ENCODE peak calls at places on chromosomes 2 and 18, in four cellular contexts. One of them, this sample, is unnamed.

GRCh38 chr18:23154021-23154420 is 18.7 kb downstream of the CABLES1 start:
- DNase-seq in lower leg skin: no peak
- DNase-seq in 8988T: no peak
- DNase-seq in A549: no peak
- DNase-seq in this sample: no peak

GRCh38 chr18:42534313-42534712 is 579.3 kb downstream of the PIK3C3 start:
- DNase-seq in lower leg skin: no peak
- DNase-seq in 8988T: no peak
- DNase-seq in A549: no peak
- DNase-seq in this sample: no peak

GRCh38 chr2:77862120-77862519 is 339.9 kb upstream of the LRRTM4 start:
- DNase-seq in lower leg skin: no peak
- DNase-seq in 8988T: no peak
- DNase-seq in A549: no peak
- DNase-seq in this sample: no peak

GRCh38 chr2:239396881-239397681 is 3.7 kb downstream of the HDAC4 start:
- DNase-seq in lower leg skin: no peak
- DNase-seq in 8988T: peak
- DNase-seq in A549: peak
- DNase-seq in this sample: no peak

GRCh38 chr18:37574113-37574512 is 8.5 kb upstream of the CELF4 start:
- DNase-seq in lower leg skin: no peak
- DNase-seq in 8988T: no peak
- DNase-seq in A549: no peak
- DNase-seq in this sample: no peak

GRCh38 chr2:75598572-75599155 is 37.9 kb upstream of the EVA1A start:
- DNase-seq in lower leg skin: no peak
- DNase-seq in 8988T: no peak
- DNase-seq in A549: no peak
- DNase-seq in this sample: no peak

GRCh38 chr18:29418136-29418535 is 1241.2 kb upstream of the CDH2 start:
- DNase-seq in lower leg skin: no peak
- DNase-seq in 8988T: no peak
- DNase-seq in A549: no peak
- DNase-seq in this sample: no peak

GRCh38 chr2:1440581-1440980 is 27.3 kb downstream of the TPO start:
- DNase-seq in lower leg skin: peak
- DNase-seq in 8988T: no peak
- DNase-seq in A549: no peak
- DNase-seq in this sample: no peak

GRCh38 chr2:73855526-73855925 is 26.8 kb downstream of the STAMBP start:
- DNase-seq in lower leg skin: no peak
- DNase-seq in 8988T: no peak
- DNase-seq in A549: no peak
- DNase-seq in this sample: no peak

GRCh38 chr18:8177330-8178016 is 431.8 kb upstream of the RAB12 start:
- DNase-seq in lower leg skin: no peak
- DNase-seq in 8988T: no peak
- DNase-seq in A549: peak
- DNase-seq in this sample: no peak

GRCh38 chr2:64238799-64239198 is 94.6 kb upstream of the PELI1 start:
- DNase-seq in lower leg skin: no peak
- DNase-seq in 8988T: no peak
- DNase-seq in A549: no peak
- DNase-seq in this sample: no peak

GRCh38 chr2:34848132-34848531 is 1249.0 kb upstream of the FAM98A start:
- DNase-seq in lower leg skin: no peak
- DNase-seq in 8988T: no peak
- DNase-seq in A549: no peak
- DNase-seq in this sample: no peak

GRCh38 chr2:221716434-221717303 is 144.6 kb upstream of the EPHA4 start:
- DNase-seq in lower leg skin: no peak
- DNase-seq in 8988T: no peak
- DNase-seq in A549: peak
- DNase-seq in this sample: no peak

GRCh38 chr2:55961318-55961911 is 37.8 kb upstream of the EFEMP1 start:
- DNase-seq in lower leg skin: no peak
- DNase-seq in 8988T: no peak
- DNase-seq in A549: peak
- DNase-seq in this sample: peak

GRCh38 chr2:94873362-94874276 is 2.4 kb downstream of the TEKT4 start:
- DNase-seq in lower leg skin: no peak
- DNase-seq in 8988T: no peak
- DNase-seq in A549: no peak
- DNase-seq in this sample: no peak

GRCh38 chr2:229408356-229408755 is 137.3 kb upstream of the PID1 start:
- DNase-seq in lower leg skin: peak
- DNase-seq in 8988T: peak
- DNase-seq in A549: peak
- DNase-seq in this sample: peak

GRCh38 chr2:223475901-223476300 is 126.3 kb downstream of the SCG2 start:
- DNase-seq in lower leg skin: no peak
- DNase-seq in 8988T: no peak
- DNase-seq in A549: no peak
- DNase-seq in this sample: no peak

GRCh38 chr18:7789853-7790552 is 222.9 kb downstream of the PTPRM start:
- DNase-seq in lower leg skin: no peak
- DNase-seq in 8988T: no peak
- DNase-seq in A549: peak
- DNase-seq in this sample: no peak

GRCh38 chr2:237533668-237534138 is 32.7 kb upstream of the PRLH start:
- DNase-seq in lower leg skin: no peak
- DNase-seq in 8988T: no peak
- DNase-seq in A549: no peak
- DNase-seq in this sample: no peak

GRCh38 chr2:218375212-218375611 is 6.9 kb upstream of the SLC11A1 start:
- DNase-seq in lower leg skin: no peak
- DNase-seq in 8988T: no peak
- DNase-seq in A549: no peak
- DNase-seq in this sample: no peak

This sample was measured in tibial nerve.